ENCODE peak calls at places on chromosomes 7 and 10, in eight cellular contexts. E is body of pancreas, H is stomach, C is sigmoid colon, K is HepG2, O is testis, X is right lobe of liver, I is prostate gland. W is an unnamed sample.

GRCh38 chr7:116354171-116354545 is 143.8 kb downstream of the TES start:
- DNase-seq in E (peak), H (peak), C (peak), K (no peak), O (peak), X (peak), I (no peak), W (peak)

GRCh38 chr10:44818721-44819127 is 92.4 kb upstream of the TMEM72 start:
- DNase-seq in E (no peak), H (no peak), C (no peak), K (no peak), O (no peak), X (no peak), I (no peak), W (peak)

GRCh38 chr7:8378349-8379019 is 54.9 kb upstream of the NXPH1 start:
- DNase-seq in E (no peak), H (no peak), C (no peak), K (no peak), O (no peak), X (no peak), I (no peak), W (no peak)

GRCh38 chr10:88923525-88923924 is 29.0 kb downstream of the ACTA2 start:
- DNase-seq in E (no peak), H (no peak), C (no peak), K (no peak), O (no peak), X (no peak), I (no peak), W (no peak)

GRCh38 chr7:64887756-64888508 is 15.1 kb upstream of the ZNF273 start:
- DNase-seq in E (peak), H (peak), C (peak), K (peak), O (peak), X (peak), I (no peak), W (peak)

GRCh38 chr7:134186022-134186421 is 58.9 kb downstream of the LRGUK start:
- DNase-seq in E (no peak), H (no peak), C (no peak), K (no peak), O (no peak), X (no peak), I (no peak), W (no peak)

GRCh38 chr7:15801565-15801964 is 115.1 kb upstream of the MEOX2 start:
- DNase-seq in E (peak), H (no peak), C (peak), K (no peak), O (peak), X (no peak), I (no peak), W (peak)

GRCh38 chr10:10209152-10209551 is 808.5 kb upstream of the CELF2 start:
- DNase-seq in E (peak), H (no peak), C (peak), K (no peak), O (no peak), X (no peak), I (no peak), W (peak)

GRCh38 chr7:79217468-79217867 is 236.0 kb downstream of the MAGI2 start:
- DNase-seq in E (no peak), H (no peak), C (no peak), K (peak), O (no peak), X (no peak), I (no peak), W (no peak)

GRCh38 chr10:11034762-11035161 is 17.1 kb downstream of the CELF2 start:
- DNase-seq in E (no peak), H (no peak), C (no peak), K (no peak), O (no peak), X (no peak), I (no peak), W (no peak)

GRCh38 chr7:45239486-45239885 is 81.9 kb downstream of the RAMP3 start:
- DNase-seq in E (no peak), H (no peak), C (no peak), K (no peak), O (no peak), X (no peak), I (no peak), W (no peak)

GRCh38 chr7:48438196-48438595 is 266.9 kb downstream of the ABCA13 start:
- DNase-seq in E (no peak), H (no peak), C (no peak), K (no peak), O (no peak), X (no peak), I (no peak), W (no peak)

GRCh38 chr7:2202361-2202761 is 30.4 kb downstream of the MAD1L1 start:
- DNase-seq in E (no peak), H (no peak), C (peak), K (no peak), O (no peak), X (peak), I (no peak), W (no peak)

GRCh38 chr10:120713573-120713972 is 137.6 kb upstream of the WDR11 start:
- DNase-seq in E (no peak), H (no peak), C (no peak), K (no peak), O (no peak), X (no peak), I (no peak), W (no peak)

GRCh38 chr7:94632338-94633024 is 23.5 kb downstream of the SGCE start:
- DNase-seq in E (no peak), H (no peak), C (no peak), K (no peak), O (no peak), X (no peak), I (no peak), W (no peak)

GRCh38 chr10:8726087-8726486 is 671.6 kb downstream of the GATA3 start:
- DNase-seq in E (no peak), H (no peak), C (no peak), K (no peak), O (no peak), X (no peak), I (no peak), W (no peak)

GRCh38 chr7:149854611-149855367 is 16.6 kb downstream of the ZNF862 start:
- DNase-seq in E (peak), H (peak), C (peak), K (peak), O (peak), X (peak), I (peak), W (peak)

GRCh38 chr7:3217166-3217565 is 83.9 kb upstream of the SDK1 start:
- DNase-seq in E (peak), H (peak), C (no peak), K (no peak), O (no peak), X (no peak), I (no peak), W (no peak)

GRCh38 chr7:121873795-121874194 is 834 bp downstream of the PTPRZ1 start:
- DNase-seq in E (no peak), H (no peak), C (no peak), K (no peak), O (no peak), X (no peak), I (no peak), W (no peak)

GRCh38 chr10:79054203-79055099 is 14.3 kb upstream of the ZMIZ1 start:
- DNase-seq in E (peak), H (peak), C (peak), K (peak), O (no peak), X (peak), I (peak), W (peak)

GRCh38 chr7:103073989-103074518 is 542 bp downstream of the FBXL13 start:
- DNase-seq in E (peak), H (peak), C (no peak), K (no peak), O (no peak), X (no peak), I (no peak), W (no peak)

GRCh38 chr7:9488555-9488954 is 1055.1 kb downstream of the NXPH1 start:
- DNase-seq in E (no peak), H (no peak), C (no peak), K (no peak), O (no peak), X (no peak), I (no peak), W (no peak)

GRCh38 chr10:11249134-11249533 is 231.5 kb downstream of the CELF2 start:
- DNase-seq in E (no peak), H (no peak), C (no peak), K (no peak), O (no peak), X (no peak), I (no peak), W (no peak)

GRCh38 chr7:131670401-131670800 is 114.0 kb upstream of the PODXL start:
- DNase-seq in E (no peak), H (no peak), C (no peak), K (no peak), O (no peak), X (no peak), I (no peak), W (no peak)

GRCh38 chr10:113927440-113927839 is 73.0 kb downstream of the NHLRC2 start:
- DNase-seq in E (no peak), H (no peak), C (no peak), K (no peak), O (no peak), X (no peak), I (no peak), W (no peak)

GRCh38 chr7:7564323-7564780 is 2.3 kb upstream of the MIOS start:
- DNase-seq in E (no peak), H (no peak), C (no peak), K (no peak), O (no peak), X (no peak), I (no peak), W (no peak)

GRCh38 chr10:113475381-113475807 is 77.5 kb upstream of the HABP2 start:
- DNase-seq in E (peak), H (no peak), C (no peak), K (no peak), O (no peak), X (no peak), I (peak), W (no peak)

GRCh38 chr7:115357213-115357999 is 435.5 kb downstream of the MDFIC start:
- DNase-seq in E (no peak), H (no peak), C (no peak), K (no peak), O (no peak), X (no peak), I (no peak), W (no peak)

GRCh38 chr7:137932881-137933269 is 69.0 kb downstream of the CREB3L2 start:
- DNase-seq in E (no peak), H (no peak), C (no peak), K (no peak), O (no peak), X (no peak), I (no peak), W (no peak)

GRCh38 chr7:42227931-42228591 is 8.9 kb downstream of the GLI3 start:
- DNase-seq in E (no peak), H (no peak), C (peak), K (no peak), O (peak), X (no peak), I (no peak), W (peak)

GRCh38 chr10:87863102-87863943 is at the start of the genes KLLN and PTEN:
- DNase-seq in E (peak), H (peak), C (peak), K (peak), O (peak), X (peak), I (peak), W (peak)
- TF ChIP-seq POLR2A in E (peak), H (peak), C (peak), K (peak), O (peak), X (peak), I (peak), W (peak)

GRCh38 chr10:133391249-133391635 is 2.7 kb upstream of the MTG1 start:
- DNase-seq in E (no peak), H (no peak), C (peak), K (no peak), O (no peak), X (peak), I (no peak), W (no peak)

GRCh38 chr10:133388973-133389818 is 4.8 kb upstream of the MTG1 start:
- DNase-seq in E (no peak), H (peak), C (peak), K (no peak), O (no peak), X (peak), I (no peak), W (peak)

GRCh38 chr10:133388265-133388972 is 5.5 kb upstream of the MTG1 start:
- DNase-seq in E (no peak), H (peak), C (peak), K (peak), O (no peak), X (peak), I (no peak), W (peak)

GRCh38 chr10:133391761-133392518 is 2.0 kb upstream of the MTG1 start:
- DNase-seq in E (no peak), H (peak), C (peak), K (no peak), O (peak), X (peak), I (no peak), W (peak)

DNA sequence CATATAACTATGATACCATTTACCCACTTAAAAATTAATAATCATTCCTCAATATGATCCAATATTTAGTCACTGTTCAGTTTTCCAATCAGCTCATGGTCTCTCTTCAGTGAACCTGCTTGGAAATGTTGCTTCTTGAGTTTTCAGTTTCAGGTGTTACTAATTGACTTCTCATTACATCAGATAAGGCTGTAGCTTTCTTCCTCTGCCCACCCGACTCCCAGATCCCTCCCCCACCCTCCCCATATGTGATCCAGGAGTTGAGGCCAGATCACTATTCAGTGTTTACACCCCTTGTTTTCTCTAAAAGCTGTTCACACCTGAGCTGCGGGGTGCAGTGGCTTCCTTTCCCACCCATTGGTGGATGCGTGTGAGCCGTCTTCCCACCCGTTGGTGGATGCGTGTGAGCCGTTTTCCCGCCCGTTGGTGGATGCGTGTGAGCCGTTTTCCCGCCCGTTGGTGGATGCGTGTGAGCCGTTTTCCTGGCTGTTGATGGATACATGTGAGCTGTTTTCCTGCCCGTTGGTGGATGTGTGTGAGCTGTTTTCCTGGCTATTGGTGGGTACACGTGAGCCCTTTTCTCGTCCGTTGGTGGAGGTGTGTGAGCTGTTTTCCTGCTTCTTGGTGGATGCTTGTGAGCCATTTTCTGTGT is 3.2 kb upstream of the MTG1 start:
- DNase-seq in E (no peak), H (peak), C (peak), K (no peak), O (no peak), X (no peak), I (no peak), W (no peak)
- H3K27ac ChIP-seq in E (no peak), H (no peak), C (no peak), K (no peak), O (no peak), X (no peak), I (no peak), W (no peak)

GRCh38 chr7:99440195-99440594 is 1.5 kb downstream of the CPSF4 start:
- DNase-seq in E (no peak), H (no peak), C (no peak), K (no peak), O (no peak), X (no peak), I (no peak), W (no peak)

GRCh38 chr7:99433158-99433557 is 5.4 kb downstream of the PTCD1 start:
- DNase-seq in E (no peak), H (no peak), C (no peak), K (no peak), O (no peak), X (no peak), I (no peak), W (no peak)

GRCh38 chr7:99437946-99438572 is 539 bp downstream of the PTCD1 start:
- DNase-seq in E (no peak), H (no peak), C (no peak), K (no peak), O (no peak), X (no peak), I (no peak), W (peak)

DNA sequence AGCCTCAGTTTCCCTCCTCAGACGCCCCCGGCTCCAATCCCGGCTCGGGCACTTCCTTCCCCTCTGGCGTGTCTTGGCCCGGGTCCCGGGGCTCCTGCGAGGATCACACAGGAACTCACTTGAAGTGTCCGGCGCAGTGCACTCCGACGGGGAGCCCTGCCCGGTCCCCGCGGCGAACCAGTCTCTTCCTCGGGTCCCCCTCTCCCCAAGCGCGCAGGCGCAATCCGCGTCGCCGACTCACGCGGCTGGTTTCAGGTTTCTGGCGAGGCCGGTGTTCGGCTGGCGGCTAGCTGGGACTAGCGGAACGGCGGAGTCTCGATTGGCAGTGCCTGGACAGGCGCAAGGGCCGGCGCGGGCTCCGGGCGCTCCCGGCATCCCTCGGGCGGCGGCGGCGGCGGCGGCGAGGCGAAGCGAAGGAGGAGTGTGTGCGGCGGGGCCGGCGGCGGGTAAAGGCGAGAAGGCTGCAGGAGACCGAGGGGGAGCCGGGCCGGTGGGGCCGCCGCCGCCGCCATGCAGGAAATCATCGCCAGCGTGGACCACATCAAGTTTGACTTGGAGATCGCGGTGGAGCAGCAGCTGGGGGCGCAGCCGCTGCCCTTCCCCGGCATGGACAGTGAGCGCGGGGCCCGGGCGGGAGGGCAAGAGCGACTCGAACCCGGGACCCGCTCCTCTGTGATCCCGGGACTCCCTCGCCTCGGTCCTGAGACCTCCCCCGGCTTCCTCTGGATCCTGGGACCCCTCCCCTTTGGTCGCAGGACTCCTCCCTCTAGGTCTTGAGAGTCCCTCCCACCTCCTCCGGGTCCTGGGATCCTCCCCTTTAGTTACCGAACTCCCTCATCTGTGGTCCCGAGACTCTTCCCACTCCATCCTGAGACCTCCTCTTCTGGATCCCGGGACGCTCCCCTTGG is at the start of the genes CPSF4 and PTCD1:
- DNase-seq in E (peak), H (peak), C (peak), K (peak), O (peak), X (peak), I (peak), W (peak)
- TF ChIP-seq POLR2A in E (peak), H (no peak), C (peak), K (peak), O (peak), X (peak), I (peak), W (peak)

GRCh38 chr7:985915-986741 is 3.1 kb downstream of the CYP2W1 start:
- DNase-seq in E (peak), H (no peak), C (no peak), K (no peak), O (peak), X (no peak), I (no peak), W (peak)

GRCh38 chr7:985127-985416 is 2.1 kb downstream of the CYP2W1 start:
- DNase-seq in E (no peak), H (no peak), C (no peak), K (no peak), O (no peak), X (no peak), I (no peak), W (no peak)

GRCh38 chr7:987909-988308 is 4.9 kb downstream of the CYP2W1 start:
- DNase-seq in E (no peak), H (no peak), C (no peak), K (no peak), O (no peak), X (no peak), I (no peak), W (peak)

GRCh38 chr7:988426-988911 is 5.5 kb downstream of the CYP2W1 start:
- DNase-seq in E (no peak), H (peak), C (no peak), K (no peak), O (peak), X (no peak), I (no peak), W (peak)

GRCh38 chr7:986766-987722 is 4.1 kb downstream of the CYP2W1 start:
- DNase-seq in E (no peak), H (no peak), C (no peak), K (no peak), O (no peak), X (no peak), I (no peak), W (peak)
- H3K27ac ChIP-seq in E (peak), H (no peak), C (no peak), K (no peak), O (no peak), X (no peak), I (no peak), W (no peak)

W was measured in ovary.